ENCODE peak calls at places on chromosomes 5 and 9, in seven cellular contexts. O, L, F, T, D, X and B are unnamed samples.

GRCh38 chr9:120578614-120579013 is 1.4 kb downstream of the CDK5RAP2 start:
- DNase-seq in O (no peak), L (no peak), F (no peak), T (no peak), D (peak; percentile 64), X (no peak), B (no peak)

GRCh38 chr5:115396079-115396478 is 99.6 kb upstream of the CCDC112 start:
- DNase-seq in O (peak; percentile 42), L (no peak), F (no peak), T (no peak), D (no peak), X (no peak), B (no peak)

GRCh38 chr9:125428060-125428481 is 166.4 kb downstream of the GAPVD1 start:
- DNase-seq in O (no peak), L (peak; percentile 81), F (no peak), T (peak; percentile 24), D (no peak), X (no peak), B (peak; percentile 54)

GRCh38 chr9:93024646-93024910 is 33.9 kb upstream of the SUSD3 start:
- DNase-seq in O (no peak), L (no peak), F (no peak), T (no peak), D (no peak), X (no peak), B (no peak)

GRCh38 chr9:4594545-4594944 is 67.5 kb upstream of the PLPP6 start:
- DNase-seq in O (no peak), L (no peak), F (no peak), T (no peak), D (no peak), X (no peak), B (no peak)

GRCh38 chr9:21434202-21435014 is 5.8 kb upstream of the IFNA1 start:
- DNase-seq in O (peak; percentile 61), L (peak; percentile 77), F (peak; percentile 15), T (peak; percentile 61), D (no peak), X (peak; percentile 13), B (peak; percentile 92)

GRCh38 chr9:105883847-105884246 is 189.5 kb downstream of the TMEM38B start:
- DNase-seq in O (peak; percentile 12), L (no peak), F (no peak), T (no peak), D (no peak), X (no peak), B (no peak)

GRCh38 chr5:36264202-36264760 is 22.6 kb upstream of the NADK2 start:
- DNase-seq in O (peak; percentile 15), L (no peak), F (no peak), T (no peak), D (no peak), X (no peak), B (no peak)

GRCh38 chr9:2919347-2919746 is 75.5 kb upstream of the PUM3 start:
- DNase-seq in O (no peak), L (no peak), F (no peak), T (peak; percentile 47), D (no peak), X (no peak), B (no peak)

GRCh38 chr9:91416086-91416712 is 7.4 kb downstream of the NFIL3 start:
- DNase-seq in O (no peak), L (no peak), F (no peak), T (peak; percentile 67), D (no peak), X (no peak), B (no peak)

GRCh38 chr5:135185461-135186075 is 151.5 kb upstream of the PITX1 start:
- DNase-seq in O (peak; percentile 54), L (peak; percentile 40), F (no peak), T (no peak), D (no peak), X (no peak), B (peak; percentile 32)

GRCh38 chr9:26012797-26013594 is 334.8 kb upstream of the TUSC1 start:
- DNase-seq in O (peak; percentile 77), L (no peak), F (no peak), T (peak; percentile 63), D (no peak), X (no peak), B (no peak)

GRCh38 chr9:96663506-96664120 is 8.5 kb upstream of the PRXL2C start:
- DNase-seq in O (no peak), L (peak; percentile 47), F (no peak), T (no peak), D (no peak), X (no peak), B (peak; percentile 19)

GRCh38 chr5:82414043-82414393 is 135.9 kb upstream of the RPS23 start:
- DNase-seq in O (no peak), L (no peak), F (no peak), T (no peak), D (no peak), X (no peak), B (no peak)

GRCh38 chr5:150764530-150764929 is 5.7 kb upstream of the DCTN4 start:
- DNase-seq in O (no peak), L (no peak), F (no peak), T (no peak), D (no peak), X (no peak), B (no peak)

GRCh38 chr9:129725841-129726251 is 27.0 kb downstream of the PTGES start:
- DNase-seq in O (no peak), L (no peak), F (no peak), T (no peak), D (no peak), X (no peak), B (no peak)

GRCh38 chr5:68898961-68899471 is 194.8 kb upstream of the SLC30A5 start:
- DNase-seq in O (peak; percentile 92), L (peak; percentile 62), F (peak; percentile 34), T (peak; percentile 90), D (peak; percentile 20), X (no peak), B (peak; percentile 51)

GRCh38 chr5:153551537-153552079 is 61.1 kb downstream of the GRIA1 start:
- DNase-seq in O (peak; percentile 75), L (peak; percentile 62), F (no peak), T (peak; percentile 97), D (no peak), X (no peak), B (peak; percentile 65)

GRCh38 chr9:136616307-136616635 is 46.4 kb upstream of the EGFL7 start:
- DNase-seq in O (no peak), L (no peak), F (no peak), T (no peak), D (no peak), X (no peak), B (no peak)